ENCODE peak calls at places on chromosomes 6 and 20, in six cellular contexts. Q is A549, L is IMR-90, W is H1, A is SK-N-SH, O is HepG2. Z is an unnamed sample.

GRCh38 chr6:137883400-137883888 is 16.4 kb downstream of the TNFAIP3 start:
- DNase-seq in W (no peak), L (peak), Q (no peak), O (no peak), A (no peak), Z (no peak)

GRCh38 chr20:8903655-8904605 is 165.0 kb upstream of the PLCB4 start:
- DNase-seq in L (no peak), A (no peak), W (no peak), Q (no peak), O (no peak), Z (no peak)

GRCh38 chr6:56642366-56643261 is at the start of gene DST:
- DNase-seq in O (peak), L (peak), A (no peak), W (no peak), Q (peak), Z (no peak)

GRCh38 chr20:44071526-44072111 is 115.4 kb downstream of the JPH2 start:
- DNase-seq in W (peak), Q (no peak), L (no peak), A (no peak), O (no peak), Z (no peak)

GRCh38 chr6:148414836-148415235 is 72.2 kb downstream of the SASH1 start:
- DNase-seq in L (peak), Q (no peak), A (no peak), O (no peak), W (no peak), Z (no peak)

GRCh38 chr20:30816182-30816645 is 441.2 kb upstream of the DEFB115 start:
- DNase-seq in W (no peak), A (peak), Q (no peak), O (no peak), L (no peak), Z (no peak)

GRCh38 chr20:50592282-50593004 is 82.3 kb downstream of the PTPN1 start:
- DNase-seq in Q (no peak), L (no peak), W (no peak), O (no peak), A (no peak), Z (no peak)

GRCh38 chr6:10441004-10441654 is 26.3 kb upstream of the TFAP2A start:
- DNase-seq in W (no peak), L (peak), Q (peak), A (no peak), O (peak), Z (peak)

GRCh38 chr20:57288676-57289075 is 22.2 kb upstream of the BMP7 start:
- DNase-seq in A (no peak), Q (no peak), L (no peak), W (no peak), O (no peak), Z (no peak)

GRCh38 chr6:128520436-128521301 is at the start of gene PTPRK:
- DNase-seq in L (peak), Q (peak), W (peak), A (peak), O (peak), Z (peak)

GRCh38 chr6:27280540-27281000 is 31.5 kb downstream of the POM121L2 start:
- DNase-seq in O (peak), A (no peak), W (no peak), Q (peak), L (no peak), Z (peak)

GRCh38 chr6:33298773-33299236 is at the start of gene RGL2:
- DNase-seq in O (no peak), W (no peak), Q (peak), L (peak), A (peak), Z (no peak)

GRCh38 chr6:21648475-21649050 is 55.0 kb downstream of the SOX4 start:
- DNase-seq in A (no peak), W (no peak), O (no peak), Q (no peak), L (no peak), Z (no peak)
- TF ChIP-seq RAD21 in A (no peak), W (no peak), O (no peak), Q (no peak), L (no peak), Z (no peak)

GRCh38 chr20:63065911-63066310 is 59.1 kb upstream of the BHLHE23 start:
- DNase-seq in A (no peak), W (no peak), L (no peak), Q (no peak), O (no peak), Z (no peak)

GRCh38 chr20:63066506-63067265 is 59.9 kb upstream of the BHLHE23 start:
- DNase-seq in O (no peak), Q (no peak), L (no peak), A (no peak), W (no peak), Z (no peak)

GRCh38 chr20:63067266-63067635 is 60.5 kb upstream of the BHLHE23 start:
- DNase-seq in A (no peak), L (no peak), O (no peak), Q (no peak), W (no peak), Z (no peak)

GRCh38 chr20:63064310-63064709 is 57.5 kb upstream of the BHLHE23 start:
- DNase-seq in O (no peak), L (no peak), W (peak), A (no peak), Q (no peak), Z (no peak)

GRCh38 chr20:63064745-63065711 is 58.3 kb upstream of the BHLHE23 start:
- DNase-seq in O (no peak), Q (no peak), A (no peak), L (no peak), W (peak), Z (no peak)
- TF ChIP-seq RAD21 in O (no peak), Q (no peak), A (no peak), L (no peak), W (no peak), Z (no peak)

DNA sequence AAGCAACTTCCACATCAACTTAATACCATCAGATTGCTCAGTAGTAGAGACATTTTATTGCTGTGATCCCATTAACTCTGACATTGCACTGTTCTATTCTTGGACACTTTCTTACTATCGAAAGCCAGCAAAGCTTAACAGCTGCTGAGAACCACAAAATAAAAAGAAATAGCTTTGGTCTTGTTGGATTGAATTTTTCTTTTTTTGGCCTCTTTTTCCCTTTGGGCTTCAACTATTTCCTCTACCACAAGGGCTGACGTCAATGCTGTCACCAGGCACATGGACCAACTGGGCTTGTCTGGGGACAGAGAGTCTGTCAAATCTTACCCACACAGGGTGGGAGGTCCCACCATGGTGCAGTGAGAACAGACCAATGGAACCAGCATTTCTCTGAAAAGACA is 63.4 kb upstream of the ENPP5 start:
- DNase-seq in O (no peak), W (no peak), A (no peak), Q (no peak), L (no peak), Z (no peak)
- TF ChIP-seq RAD21 in O (no peak), W (no peak), A (no peak), Q (no peak), L (no peak), Z (no peak)

DNA sequence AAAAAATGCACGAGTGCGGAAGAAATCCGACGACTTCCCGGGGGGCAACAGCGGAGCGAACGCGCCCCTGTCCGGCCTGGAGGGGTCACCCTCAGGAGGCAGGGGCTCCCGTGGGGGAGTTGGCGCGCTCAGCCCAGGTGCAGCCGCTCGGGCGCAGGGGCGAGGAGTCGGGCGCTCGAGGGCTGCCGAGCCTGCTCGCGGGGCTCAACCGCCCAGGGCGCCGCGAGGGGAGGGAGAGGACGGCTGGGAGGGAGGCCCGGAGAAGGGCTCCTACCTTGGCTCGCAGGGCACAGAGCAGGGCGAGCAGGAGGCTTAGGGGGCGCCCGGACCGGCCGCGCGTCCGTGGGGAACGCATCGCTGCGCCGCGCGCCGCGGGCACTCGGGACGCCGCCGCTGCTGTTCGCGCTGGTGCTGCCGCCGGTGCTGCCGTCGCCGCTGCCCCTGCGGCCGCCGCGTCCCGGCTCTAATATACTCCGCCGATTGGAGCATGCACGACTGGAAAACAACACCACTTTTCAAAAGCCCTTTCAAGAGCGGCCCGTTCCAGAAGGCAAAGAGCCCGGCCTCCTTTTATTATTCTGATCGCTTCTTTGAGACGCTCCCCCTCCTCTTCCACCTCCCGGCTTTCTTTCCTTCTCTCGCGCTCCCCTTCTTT is 496 bp downstream of the JAG1 start:
- DNase-seq in O (no peak), L (no peak), A (peak), W (peak), Q (no peak), Z (no peak)
- TF ChIP-seq RAD21 in O (peak), L (peak), A (no peak), W (no peak), Q (peak), Z (no peak)